ENCODE peak calls at places on chromosomes 6 and 20, in six cellular contexts. W is BE2C; Z is stimulated activated CD4-positive, alpha-beta T cell treated with anti-CD3 and anti-CD28 coated beads, Interleukin-12 subunit alpha, Interleukin-12 subunit beta, amount 100 ng/mL, for 4 hours; M is H4; B is HepG2; N is stimulated activated CD8-positive, alpha-beta memory T cell treated with anti-CD3 and anti-CD28 coated beads, Interleukin-12 subunit alpha, Interleukin-12 subunit beta, amount 100 ng/mL, for 4 hours. V is an unnamed sample.

GRCh38 chr6:1016329-1017302 is 295.3 kb upstream of the FOXQ1 start:
- DNase-seq in N (no peak), M (no peak), Z (no peak), W (no peak), B (no peak), V (no peak)

GRCh38 chr6:11851405-11851804 is 72.8 kb upstream of the ADTRP start:
- DNase-seq in N (no peak), M (peak; percentile 27), B (no peak), W (no peak), Z (no peak), V (no peak)

GRCh38 chr20:20603339-20603990 is 109.0 kb downstream of the RALGAPA2 start:
- DNase-seq in N (no peak), W (peak; percentile 38), Z (no peak), B (no peak), M (no peak), V (no peak)

GRCh38 chr20:62710886-62711702 is 2.5 kb downstream of the NTSR1 start:
- DNase-seq in W (no peak), B (no peak), N (peak; percentile 20), Z (no peak), M (peak; percentile 53), V (no peak)

GRCh38 chr6:72787521-72788031 is 165.7 kb downstream of the KCNQ5 start:
- DNase-seq in M (peak; percentile 72), W (peak; percentile 39), N (no peak), B (no peak), Z (no peak), V (no peak)

GRCh38 chr6:133012774-133013173 is 198.4 kb downstream of the RPS12 start:
- DNase-seq in Z (no peak), B (no peak), W (no peak), N (no peak), M (no peak), V (no peak)

GRCh38 chr20:10040070-10040970 is 5.5 kb downstream of the ANKEF1 start:
- DNase-seq in N (no peak), B (peak; percentile 80), W (no peak), M (peak; percentile 66), Z (no peak), V (no peak)

GRCh38 chr20:47027042-47027441 is 132.4 kb downstream of the EYA2 start:
- DNase-seq in B (no peak), W (no peak), N (no peak), M (no peak), Z (no peak), V (peak; percentile 20)

GRCh38 chr20:49140834-49141233 is 47.3 kb downstream of the STAU1 start:
- DNase-seq in Z (no peak), N (no peak), W (no peak), M (no peak), B (no peak), V (no peak)

GRCh38 chr6:138538390-138539031 is 39.2 kb upstream of the NHSL1 start:
- DNase-seq in M (no peak), N (no peak), Z (no peak), W (no peak), B (peak; percentile 86), V (no peak)

GRCh38 chr6:17305219-17306001 is 24.2 kb downstream of the RBM24 start:
- DNase-seq in N (no peak), W (no peak), M (no peak), B (no peak), Z (no peak), V (no peak)

GRCh38 chr6:158059108-158059507 is 77.4 kb downstream of the SYNJ2 start:
- DNase-seq in M (no peak), B (no peak), Z (no peak), W (no peak), N (no peak), V (peak; percentile 73)

GRCh38 chr6:43256670-43257664 is 13.7 kb downstream of the TTBK1 start:
- DNase-seq in W (no peak), B (no peak), Z (no peak), N (no peak), M (no peak), V (no peak)

GRCh38 chr6:121668259-121668658 is 232.8 kb downstream of the GJA1 start:
- DNase-seq in N (no peak), M (no peak), Z (no peak), B (no peak), W (no peak), V (no peak)

GRCh38 chr6:98929498-98930060 is 18.2 kb downstream of the FBXL4 start:
- DNase-seq in Z (no peak), B (no peak), N (no peak), M (no peak), W (no peak), V (no peak)

GRCh38 chr6:86407128-86407527 is 530.2 kb upstream of the HTR1E start:
- DNase-seq in M (no peak), Z (no peak), N (no peak), W (no peak), B (no peak), V (no peak)

GRCh38 chr6:45488269-45488668 is 110.5 kb upstream of the SUPT3H start:
- DNase-seq in M (no peak), B (no peak), N (no peak), Z (no peak), W (no peak), V (no peak)

GRCh38 chr6:43766964-43767461 is 3.0 kb upstream of the VEGFA start:
- DNase-seq in B (peak; percentile 58), M (no peak), W (no peak), Z (no peak), N (no peak), V (peak; percentile 38)

GRCh38 chr20:57957397-57958049 is 247.7 kb upstream of the PMEPA1 start:
- DNase-seq in Z (no peak), N (no peak), M (no peak), W (no peak), B (no peak), V (no peak)

GRCh38 chr6:22253955-22254655 is 42.7 kb downstream of the PRL start:
- DNase-seq in N (no peak), B (no peak), M (no peak), Z (no peak), W (no peak), V (no peak)

GRCh38 chr20:50238081-50238800 is 47.6 kb downstream of the CEBPB start:
- DNase-seq in M (no peak), B (no peak), W (no peak), Z (no peak), N (no peak), V (no peak)

GRCh38 chr6:47724300-47724699 is 25.9 kb downstream of the ADGRF4 start:
- DNase-seq in M (no peak), W (no peak), B (no peak), N (no peak), Z (no peak), V (no peak)

GRCh38 chr6:43171284-43172126 is 436 bp downstream of the SRF start:
- DNase-seq in M (no peak), B (no peak), Z (peak; percentile 36), N (no peak), W (peak; percentile 39), V (no peak)

GRCh38 chr6:26594730-26595632 is 1.8 kb upstream of the ABT1 start:
- DNase-seq in N (no peak), B (peak; percentile 58), W (peak; percentile 58), Z (no peak), M (peak; percentile 58), V (no peak)

GRCh38 chr6:148700713-148701392 is 46.0 kb upstream of the UST start:
- DNase-seq in W (no peak), N (no peak), B (no peak), Z (no peak), M (peak; percentile 14), V (no peak)

GRCh38 chr6:25660512-25660911 is 8.5 kb downstream of the SCGN start:
- DNase-seq in B (peak; percentile 75), Z (peak; percentile 2), M (peak; percentile 57), N (no peak), W (peak; percentile 26), V (no peak)

GRCh38 chr6:167735498-167736201 is 91.1 kb upstream of the AFDN start:
- DNase-seq in M (no peak), W (no peak), Z (no peak), N (no peak), B (peak; percentile 41), V (peak; percentile 60)

GRCh38 chr20:63036266-63036665 is 29.5 kb upstream of the BHLHE23 start:
- DNase-seq in N (no peak), W (peak; percentile 6), B (no peak), Z (no peak), M (no peak), V (peak; percentile 41)

GRCh38 chr6:130396722-130397121 is 30.9 kb downstream of the TMEM200A start:
- DNase-seq in W (no peak), Z (no peak), M (peak; percentile 4), B (no peak), N (no peak), V (no peak)

GRCh38 chr20:3745686-3746173 is 13.2 kb downstream of the HSPA12B start:
- DNase-seq in M (no peak), N (no peak), B (no peak), W (no peak), Z (no peak), V (no peak)

GRCh38 chr6:144335914-144336313 is 50.8 kb downstream of the UTRN start:
- DNase-seq in M (no peak), B (no peak), W (no peak), N (no peak), Z (no peak), V (no peak)

GRCh38 chr6:105851181-105851580 is 235.0 kb upstream of the PRDM1 start:
- DNase-seq in M (no peak), B (no peak), W (no peak), N (no peak), Z (no peak), V (no peak)

GRCh38 chr20:2692036-2692885 is at the start of gene EBF4:
- DNase-seq in B (no peak), M (no peak), W (peak; percentile 45), Z (peak; percentile 20), N (peak; percentile 7), V (no peak)

GRCh38 chr20:20079102-20079784 is 26.9 kb downstream of the CFAP61 start:
- DNase-seq in B (peak; percentile 16), W (no peak), N (no peak), Z (no peak), M (no peak), V (no peak)

GRCh38 chr6:92495246-92495645 is 924.1 kb downstream of the EPHA7 start:
- DNase-seq in M (peak; percentile 8), N (no peak), B (no peak), W (no peak), Z (no peak), V (no peak)

GRCh38 chr20:64051532-64052325 is 2.3 kb upstream of the SOX18 start:
- DNase-seq in W (peak; percentile 55), M (no peak), N (no peak), Z (no peak), B (no peak), V (peak; percentile 91)

GRCh38 chr6:89689732-89690131 is 51.2 kb upstream of the LYRM2 start:
- DNase-seq in N (no peak), W (no peak), Z (no peak), B (no peak), M (peak; percentile 4), V (no peak)

V was measured in cardiac septum.